ENCODE peak calls at places on chromosomes 12 and 14, in ten cellular contexts. Y is sigmoid colon, A is OCI-LY7, R is A549, F is dorsolateral prefrontal cortex, H is kidney epithelial cell, B is GM13976, O is omental fat pad, X is left ventricle myocardium inferior, P is endothelial cell. U is an unnamed sample.

GRCh38 chr12:42450248-42450647 is 124.3 kb downstream of the PPHLN1 start:
- DNase-seq in Y (no peak), A (no peak), R (no peak), F (no peak), H (no peak), B (no peak), O (no peak), X (no peak), P (no peak), U (no peak)

GRCh38 chr12:39878753-39879152 is 227.1 kb downstream of the SLC2A13 start:
- DNase-seq in Y (no peak), A (no peak), R (no peak), F (no peak), H (no peak), B (no peak), O (no peak), X (no peak), P (no peak), U (no peak)

GRCh38 chr12:11431486-11431885 is 36.1 kb upstream of the PRB2 start:
- DNase-seq in Y (no peak), A (no peak), R (no peak), F (no peak), H (no peak), B (no peak), O (no peak), X (no peak), P (no peak), U (no peak)

GRCh38 chr14:76498536-76498935 is 122.6 kb downstream of the ESRRB start:
- DNase-seq in Y (peak), A (no peak), R (no peak), F (no peak), H (no peak), B (no peak), O (no peak), X (no peak), P (no peak), U (no peak)

GRCh38 chr12:78187741-78188140 is 357.0 kb downstream of the NAV3 start:
- DNase-seq in Y (no peak), A (no peak), R (no peak), F (no peak), H (no peak), B (no peak), O (no peak), X (no peak), P (no peak), U (no peak)

GRCh38 chr12:104050436-104050835 is 449 bp upstream of the GLT8D2 start:
- DNase-seq in Y (no peak), A (no peak), R (no peak), F (no peak), H (no peak), B (no peak), O (no peak), X (no peak), P (no peak), U (no peak)

GRCh38 chr12:94689002-94689645 is 38.8 kb upstream of the TMCC3 start:
- DNase-seq in Y (no peak), A (no peak), R (no peak), F (no peak), H (no peak), B (peak), O (no peak), X (no peak), P (no peak), U (no peak)

GRCh38 chr12:55847033-55847432 is 4.3 kb upstream of the MMP19 start:
- DNase-seq in Y (peak), A (no peak), R (no peak), F (no peak), H (no peak), B (no peak), O (peak), X (no peak), P (no peak), U (no peak)

GRCh38 chr14:70188608-70189540 is at the start of gene SLC8A3:
- DNase-seq in Y (no peak), A (no peak), R (peak), F (peak), H (peak), B (peak), O (no peak), X (no peak), P (peak), U (peak)

GRCh38 chr12:50351120-50352043 is 45.0 kb downstream of the FAM186A start:
- DNase-seq in Y (no peak), A (no peak), R (no peak), F (no peak), H (no peak), B (no peak), O (no peak), X (no peak), P (no peak), U (no peak)

GRCh38 chr12:120257041-120257821 is 8.3 kb downstream of the PXN start:
- DNase-seq in Y (peak), A (no peak), R (no peak), F (peak), H (no peak), B (no peak), O (no peak), X (peak), P (no peak), U (no peak)

GRCh38 chr12:1885605-1886245 is 32.7 kb downstream of the CACNA2D4 start:
- DNase-seq in Y (no peak), A (no peak), R (no peak), F (no peak), H (no peak), B (peak), O (no peak), X (no peak), P (no peak), U (no peak)

GRCh38 chr12:62848418-62848817 is 86.5 kb downstream of the PPM1H start:
- DNase-seq in Y (no peak), A (no peak), R (peak), F (no peak), H (peak), B (no peak), O (no peak), X (no peak), P (no peak), U (no peak)

GRCh38 chr12:89707992-89708792 is 446 bp downstream of the ATP2B1 start:
- DNase-seq in Y (peak), A (peak), R (peak), F (no peak), H (no peak), B (peak), O (no peak), X (peak), P (peak), U (peak)
- TF ChIP-seq CTCF in Y (no peak), A (no peak), R (no peak), F (no peak), H (no peak), B (peak), O (no peak), X (peak), P (no peak), U (peak)

GRCh38 chr12:69600804-69601203 is 9.9 kb downstream of the LRRC10 start:
- DNase-seq in Y (no peak), A (no peak), R (no peak), F (no peak), H (no peak), B (no peak), O (no peak), X (no peak), P (no peak), U (no peak)

GRCh38 chr12:69598174-69598753 is 12.4 kb downstream of the LRRC10 start:
- DNase-seq in Y (no peak), A (no peak), R (no peak), F (no peak), H (no peak), B (no peak), O (no peak), X (no peak), P (no peak), U (no peak)

GRCh38 chr12:69608114-69608513 is 2.6 kb downstream of the LRRC10 start:
- DNase-seq in Y (no peak), A (no peak), R (no peak), F (no peak), H (no peak), B (no peak), O (no peak), X (no peak), P (no peak), U (no peak)

GRCh38 chr12:69601962-69602685 is 8.6 kb downstream of the LRRC10 start:
- DNase-seq in Y (no peak), A (no peak), R (no peak), F (no peak), H (no peak), B (no peak), O (no peak), X (no peak), P (no peak), U (no peak)

GRCh38 chr12:69602954-69603353 is 7.8 kb downstream of the LRRC10 start:
- DNase-seq in Y (no peak), A (no peak), R (no peak), F (no peak), H (no peak), B (no peak), O (no peak), X (no peak), P (no peak), U (no peak)
- TF ChIP-seq CTCF in Y (no peak), A (peak), R (no peak), F (no peak), H (no peak), B (no peak), O (no peak), X (no peak), P (no peak), U (peak)

GRCh38 chr12:123798518-123798917 is 36.4 kb downstream of the DNAH10 start:
- DNase-seq in Y (no peak), A (no peak), R (no peak), F (no peak), H (no peak), B (no peak), O (no peak), X (no peak), P (no peak), U (no peak)

GRCh38 chr12:123799227-123799626 is 37.1 kb downstream of the DNAH10 start:
- DNase-seq in Y (no peak), A (no peak), R (no peak), F (no peak), H (no peak), B (no peak), O (no peak), X (no peak), P (no peak), U (no peak)

GRCh38 chr12:123805119-123805518 is 43.0 kb downstream of the DNAH10 start:
- DNase-seq in Y (no peak), A (no peak), R (no peak), F (no peak), H (no peak), B (no peak), O (no peak), X (no peak), P (no peak), U (no peak)

GRCh38 chr12:123807002-123807401 is 44.9 kb downstream of the DNAH10 start:
- DNase-seq in Y (no peak), A (no peak), R (no peak), F (no peak), H (no peak), B (no peak), O (no peak), X (no peak), P (no peak), U (no peak)

DNA sequence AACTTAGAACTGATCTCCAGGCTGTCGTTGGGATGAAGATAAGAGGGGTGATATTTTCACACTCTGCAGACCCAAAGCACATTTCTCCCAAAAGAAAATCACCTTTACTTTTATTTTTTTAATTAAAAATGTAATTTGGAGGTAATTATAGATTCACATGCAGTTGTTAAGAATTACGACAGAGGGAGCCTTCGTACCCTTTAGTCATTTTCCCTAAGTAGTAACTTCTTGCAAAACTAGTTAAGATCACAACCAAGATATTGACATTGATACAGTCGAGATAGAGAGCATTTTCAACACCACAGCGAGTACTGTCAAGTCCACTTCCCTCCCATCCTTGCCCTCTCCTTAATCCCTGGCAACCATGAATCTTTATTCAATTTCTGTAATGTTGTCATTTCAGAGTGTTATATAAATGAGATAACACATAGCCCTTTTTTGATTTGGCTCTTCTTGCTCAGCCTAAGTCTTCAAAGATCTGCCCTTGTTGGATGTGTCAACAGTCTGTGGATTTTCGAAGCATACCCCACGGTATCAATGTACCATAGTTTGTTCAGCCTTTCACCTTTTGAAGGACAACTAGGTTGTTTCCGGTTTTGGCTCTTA is 39.6 kb downstream of the DNAH10 start:
- DNase-seq in Y (no peak), A (peak), R (peak), F (no peak), H (no peak), B (peak), O (no peak), X (no peak), P (no peak), U (no peak)
- TF ChIP-seq CTCF in Y (no peak), A (peak), R (peak), F (no peak), H (peak), B (no peak), O (no peak), X (peak), P (peak), U (peak)

GRCh38 chr14:23632461-23633159 is 3.6 kb upstream of the DHRS2 start:
- DNase-seq in Y (no peak), A (no peak), R (no peak), F (no peak), H (no peak), B (peak), O (no peak), X (no peak), P (no peak), U (no peak)

GRCh38 chr14:23630687-23631086 is 5.5 kb upstream of the DHRS2 start:
- DNase-seq in Y (no peak), A (no peak), R (no peak), F (no peak), H (no peak), B (no peak), O (no peak), X (no peak), P (no peak), U (no peak)

GRCh38 chr14:23631702-23632460 is 4.3 kb upstream of the DHRS2 start:
- DNase-seq in Y (peak), A (peak), R (peak), F (peak), H (peak), B (peak), O (peak), X (peak), P (peak), U (peak)

GRCh38 chr14:23631234-23631633 is 4.9 kb upstream of the DHRS2 start:
- DNase-seq in Y (no peak), A (no peak), R (no peak), F (no peak), H (no peak), B (no peak), O (no peak), X (no peak), P (no peak), U (no peak)

GRCh38 chr14:23633160-23633701 is 2.9 kb upstream of the DHRS2 start:
- DNase-seq in Y (no peak), A (no peak), R (peak), F (no peak), H (no peak), B (peak), O (no peak), X (no peak), P (peak), U (no peak)
- TF ChIP-seq CTCF in Y (no peak), A (no peak), R (no peak), F (no peak), H (no peak), B (no peak), O (no peak), X (no peak), P (peak), U (peak)

GRCh38 chr14:100303179-100303578 is 3.1 kb downstream of the SLC25A29 start:
- DNase-seq in Y (no peak), A (peak), R (peak), F (no peak), H (no peak), B (peak), O (no peak), X (no peak), P (peak), U (no peak)
- TF ChIP-seq CTCF in Y (no peak), A (peak), R (peak), F (peak), H (peak), B (peak), O (no peak), X (peak), P (peak), U (peak)

U was measured in neural crest cell.